ENCODE peak calls at places on chromosomes 5 and 9, in five cellular contexts. H is prostate gland, U is heart right ventricle, M is upper lobe of right lung, V is caudate nucleus. Q is an unnamed sample.
A peak's percentile ranks its signal among the peaks of the same experiment; 100 is the strongest.

GRCh38 chr5:54455413-54456157 is at the start of gene HSPB3:
- DNase-seq in M (no peak), V (no peak), U (peak; percentile 34), H (no peak), Q (peak; percentile 74)

GRCh38 chr9:113464672-113465271 is 1.2 kb downstream of the RGS3 start:
- DNase-seq in M (no peak), V (no peak), U (no peak), H (no peak), Q (no peak)

GRCh38 chr5:178113141-178113787 is at the start of gene N4BP3:
- DNase-seq in U (peak; percentile 60), V (no peak), M (peak; percentile 87), H (peak; percentile 62), Q (peak; percentile 91)

GRCh38 chr9:134029248-134030226 is 4.3 kb downstream of the BRD3OS start:
- DNase-seq in V (no peak), M (no peak), H (no peak), U (no peak), Q (no peak)

GRCh38 chr5:151739395-151739794 is 19.0 kb downstream of the ATOX1 start:
- DNase-seq in M (no peak), H (no peak), U (no peak), V (no peak), Q (no peak)

GRCh38 chr5:54608423-54609085 is 91.0 kb downstream of the SNX18 start:
- DNase-seq in V (no peak), H (no peak), U (no peak), M (no peak), Q (no peak)

GRCh38 chr5:157186309-157187045 is 5.8 kb downstream of the ITK start:
- DNase-seq in H (no peak), M (no peak), U (no peak), V (no peak), Q (no peak)

GRCh38 chr5:96885518-96886338 is 9.4 kb downstream of the ERAP2 start:
- DNase-seq in M (no peak), V (no peak), H (no peak), U (no peak), Q (no peak)

GRCh38 chr5:67238191-67238590 is 41.6 kb upstream of the CD180 start:
- DNase-seq in V (no peak), M (no peak), U (no peak), H (no peak), Q (peak; percentile 40)

GRCh38 chr9:127846451-127847154 is 7.9 kb downstream of the ENG start:
- DNase-seq in M (no peak), H (no peak), V (no peak), U (peak; percentile 67), Q (no peak)

GRCh38 chr5:171774418-171774817 is 11.2 kb upstream of the SMIM23 start:
- DNase-seq in H (no peak), U (no peak), V (no peak), M (no peak), Q (no peak)

GRCh38 chr9:81687521-81688261 is 1.7 kb downstream of the TLE1 start:
- DNase-seq in M (peak; percentile 70), H (peak; percentile 56), V (no peak), U (peak; percentile 45), Q (peak; percentile 59)

GRCh38 chr9:89440548-89440947 is 57.4 kb downstream of the SEMA4D start:
- DNase-seq in U (peak; percentile 36), V (no peak), M (peak; percentile 87), H (peak; percentile 77), Q (no peak)

GRCh38 chr9:22117511-22118388 is 108.6 kb upstream of the CDKN2B start:
- DNase-seq in M (no peak), U (no peak), H (no peak), V (no peak), Q (no peak)

GRCh38 chr5:132797651-132798050 is 15.5 kb upstream of the SOWAHA start:
- DNase-seq in V (peak; percentile 66), U (no peak), M (no peak), H (no peak), Q (no peak)

GRCh38 chr9:132752877-132753592 is 82.8 kb downstream of the GTF3C4 start:
- DNase-seq in H (no peak), U (no peak), M (peak; percentile 66), V (no peak), Q (no peak)

GRCh38 chr9:132973713-132974112 is 4.8 kb upstream of the GFI1B start:
- DNase-seq in U (no peak), H (no peak), V (no peak), M (no peak), Q (peak; percentile 59)

GRCh38 chr5:132767150-132767549 is 9.9 kb downstream of the SEPTIN8 start:
- DNase-seq in M (no peak), U (no peak), V (no peak), H (no peak), Q (no peak)

DNA sequence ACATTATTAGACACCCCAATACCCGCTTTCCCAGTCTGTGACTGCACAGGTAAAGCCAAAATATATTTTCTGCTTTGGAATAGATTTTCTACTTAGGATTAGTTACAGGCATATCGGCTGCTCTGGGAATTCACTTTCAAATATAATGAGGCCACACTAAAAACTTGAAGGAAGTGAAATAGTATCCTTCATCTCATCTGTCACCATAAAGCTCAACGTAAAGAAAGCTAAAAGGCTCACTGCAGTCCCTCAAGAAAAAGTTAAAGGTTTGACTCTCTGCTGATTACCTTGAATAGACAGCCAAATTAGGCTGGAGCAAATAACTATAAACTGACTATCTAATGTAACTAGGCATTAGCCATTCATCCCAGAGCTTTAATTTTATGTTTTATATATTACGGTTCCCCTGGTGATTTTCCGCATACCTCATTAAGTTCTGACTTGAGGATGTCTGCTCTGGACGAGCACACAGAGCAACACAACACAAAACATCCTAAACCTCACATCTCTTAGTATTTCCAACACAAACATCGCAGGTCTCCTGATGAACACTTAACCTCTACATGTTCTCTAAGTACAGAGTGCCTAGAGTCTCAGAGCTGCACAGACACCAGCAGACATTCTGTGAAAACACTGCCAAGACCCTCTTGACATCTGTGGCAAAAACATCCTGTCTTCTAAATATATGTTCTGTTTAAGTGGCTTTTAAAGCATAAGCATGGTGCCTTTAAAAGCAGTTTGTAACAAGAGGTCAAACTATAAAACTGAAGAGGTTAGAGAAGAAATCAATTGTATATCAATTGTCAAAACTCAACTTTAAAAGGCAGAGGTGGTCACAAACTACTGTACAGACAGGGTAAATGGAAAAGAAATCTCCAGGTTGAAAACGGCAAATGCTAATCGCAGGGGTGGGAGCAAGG is 35.4 kb downstream of the ELAVL2 start:
- DNase-seq in V (no peak), M (no peak), U (no peak), H (no peak), Q (no peak)
- H3K27ac ChIP-seq in V (no peak overlapping the region), M (no peak overlapping the region), U (no peak overlapping the region), H (no peak overlapping the region), Q (no peak overlapping the region)

GRCh38 chr9:124852829-124853531 is at the start of gene WDR38:
- DNase-seq in V (peak; percentile 31), H (peak; percentile 67), U (peak; percentile 83), M (peak; percentile 88), Q (peak; percentile 94)
- H3K27ac ChIP-seq in V (peak within 1 kb of the TSS; percentile 83), H (peak within 1 kb of the TSS; percentile 4), U (peak within 1 kb of the TSS; percentile 80), M (no peak within 1 kb of the TSS), Q (peak within 1 kb of the TSS; percentile 69)

DNA sequence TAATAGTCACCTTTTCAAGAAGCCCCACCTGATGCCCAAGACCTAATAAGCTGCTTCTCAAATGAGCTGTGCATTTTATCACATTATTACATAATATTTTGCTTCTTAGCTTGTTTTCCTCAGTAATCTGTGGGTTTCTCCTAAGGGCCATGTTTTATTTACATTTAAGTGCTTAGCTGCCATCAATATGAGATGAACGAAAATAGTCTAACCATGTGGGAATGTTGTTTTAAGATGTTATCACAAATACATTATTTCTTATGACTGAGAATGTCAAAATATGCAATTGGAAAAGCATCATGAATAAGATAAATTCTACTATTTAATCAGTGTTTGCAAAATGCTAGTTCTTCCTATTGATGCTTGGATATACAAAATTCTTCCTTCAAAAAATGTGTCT is 10.1 kb downstream of the ARRDC3 start:
- DNase-seq in V (no peak), U (no peak), M (no peak), H (no peak), Q (no peak)
- H3K27ac ChIP-seq in V (peak overlapping the region; percentile 9), U (no peak overlapping the region), M (peak overlapping the region; percentile 58), H (no peak overlapping the region), Q (no peak overlapping the region)

DNA sequence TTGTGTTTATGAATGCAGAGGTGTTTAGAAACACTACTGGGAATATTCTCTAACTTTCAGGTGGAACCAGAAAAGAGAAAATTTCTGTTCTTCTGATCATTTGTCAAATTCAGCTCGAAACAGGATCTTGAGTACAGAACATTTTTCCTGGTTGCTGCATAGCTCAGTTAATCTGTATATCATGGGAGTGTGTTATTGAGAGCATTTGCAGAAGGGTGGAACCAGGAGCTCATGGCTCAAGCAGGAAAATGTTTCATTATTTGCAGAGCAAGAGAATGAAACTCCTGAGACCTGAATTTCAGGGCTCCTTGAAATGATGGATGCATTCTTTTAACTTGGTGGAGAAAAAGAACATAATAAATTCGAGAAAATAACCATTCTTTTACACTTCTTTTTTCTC is 97.9 kb downstream of the AOPEP start:
- DNase-seq in V (no peak), M (no peak), H (no peak), U (no peak), Q (no peak)
- H3K27ac ChIP-seq in V (no peak overlapping the region), M (no peak overlapping the region), H (peak overlapping the region; percentile 72), U (no peak overlapping the region), Q (no peak overlapping the region)

GRCh38 chr5:124621279-124621678 is 125.2 kb downstream of the ZNF608 start:
- DNase-seq in M (no peak), U (no peak), V (no peak), H (no peak), Q (no peak)

GRCh38 chr5:124620743-124621142 is 125.7 kb downstream of the ZNF608 start:
- DNase-seq in H (no peak), V (no peak), M (no peak), U (no peak), Q (no peak)

GRCh38 chr5:124623265-124623664 is 123.2 kb downstream of the ZNF608 start:
- DNase-seq in H (no peak), U (no peak), V (no peak), M (no peak), Q (no peak)

GRCh38 chr5:124617787-124618186 is 128.7 kb downstream of the ZNF608 start:
- DNase-seq in M (no peak), V (no peak), U (no peak), H (no peak), Q (no peak)

DNA sequence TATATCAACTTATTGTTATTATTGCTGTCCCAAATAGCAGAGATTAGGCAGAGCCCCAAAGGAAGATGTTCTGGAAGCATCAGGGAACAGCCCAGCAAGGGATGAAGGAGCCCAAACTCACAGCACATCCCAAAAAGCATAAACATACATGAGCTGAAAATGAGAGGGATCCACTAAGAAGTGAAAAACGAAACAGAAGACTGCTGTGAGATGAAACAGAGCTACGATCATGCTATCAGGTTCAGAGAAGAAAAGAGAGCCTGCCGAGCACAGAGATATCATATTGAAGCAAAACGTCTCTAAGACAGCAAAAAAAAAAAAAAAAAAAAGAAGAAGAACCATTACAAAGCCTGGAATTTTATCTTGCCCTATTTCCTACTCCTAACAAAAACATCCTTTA is 127.3 kb downstream of the ZNF608 start:
- DNase-seq in V (no peak), H (no peak), U (no peak), M (no peak), Q (no peak)
- H3K27ac ChIP-seq in V (no peak overlapping the region), H (no peak overlapping the region), U (no peak overlapping the region), M (no peak overlapping the region), Q (no peak overlapping the region)

DNA sequence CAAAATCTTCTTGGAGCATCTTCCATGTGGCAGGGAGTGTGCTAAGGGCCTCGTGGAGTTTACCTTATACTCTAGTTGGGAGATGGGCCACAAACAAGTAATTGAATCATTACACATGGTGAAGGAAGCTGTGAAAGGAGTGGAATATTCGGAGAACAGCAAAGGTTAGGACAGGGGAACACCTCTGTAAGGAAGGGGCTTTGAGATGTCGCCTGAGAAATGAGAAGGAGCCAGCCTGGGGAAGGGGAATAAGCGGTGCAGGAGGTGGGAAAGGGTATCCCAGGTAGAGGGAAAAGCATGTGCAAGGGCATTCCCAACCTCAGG is 2.2 kb upstream of the STOM start:
- DNase-seq in U (no peak), M (no peak), H (no peak), V (no peak), Q (no peak)
- H3K27ac ChIP-seq in U (peak overlapping the region; percentile 91), M (peak overlapping the region; percentile 78), H (peak overlapping the region; percentile 88), V (no peak overlapping the region), Q (peak overlapping the region; percentile 99)

Q was measured in RWPE1.